ENCODE peak calls at places on chromosomes 2 and 18, in eight cellular contexts. X is body of pancreas; U is GM18507; D is activated CD8-positive, alpha-beta memory T cell treated with anti-CD3 and anti-CD28 coated beads, Interleukin-2, amount 10 ng/mL, durations not matched to agents 7 days and 5 days; T is non-pigmented ciliary epithelial cell; H is CD8-positive, alpha-beta memory T cell; Y is epithelial cell of esophagus; O is SW480. P is an unnamed sample.

GRCh38 chr2:37827455-37827854 is 97.6 kb upstream of the RMDN2 start:
- DNase-seq in X (no peak), U (no peak), D (no peak), T (no peak), H (no peak), Y (no peak), O (no peak), P (no peak)

GRCh38 chr2:64059270-64059669 is 40.0 kb upstream of the VPS54 start:
- DNase-seq in X (no peak), U (no peak), D (no peak), T (no peak), H (no peak), Y (no peak), O (no peak), P (no peak)

GRCh38 chr18:55013086-55013485 is 53.8 kb upstream of the CCDC68 start:
- DNase-seq in X (no peak), U (no peak), D (no peak), T (no peak), H (no peak), Y (no peak), O (no peak), P (no peak)

GRCh38 chr2:64679673-64680425 is 26.1 kb upstream of the SERTAD2 start:
- DNase-seq in X (no peak), U (no peak), D (no peak), T (no peak), H (no peak), Y (no peak), O (no peak), P (no peak)

GRCh38 chr2:109447251-109447661 is 166.5 kb downstream of the SEPTIN10 start:
- DNase-seq in X (no peak), U (no peak), D (no peak), T (peak), H (no peak), Y (no peak), O (peak), P (no peak)

GRCh38 chr2:239351687-239352086 is 49.1 kb downstream of the HDAC4 start:
- DNase-seq in X (no peak), U (no peak), D (no peak), T (no peak), H (no peak), Y (no peak), O (no peak), P (no peak)

GRCh38 chr2:80380767-80381166 is 76.2 kb upstream of the LRRTM1 start:
- DNase-seq in X (no peak), U (no peak), D (no peak), T (no peak), H (no peak), Y (no peak), O (no peak), P (no peak)

GRCh38 chr2:3683748-3684454 is 19.5 kb upstream of the DCDC2C start:
- DNase-seq in X (no peak), U (no peak), D (no peak), T (no peak), H (no peak), Y (peak), O (peak), P (no peak)

GRCh38 chr2:172107690-172108586 is 5.2 kb upstream of the DLX2 start:
- DNase-seq in X (no peak), U (no peak), D (no peak), T (no peak), H (no peak), Y (no peak), O (no peak), P (no peak)

GRCh38 chr18:54616220-54616848 is 25.3 kb downstream of the DYNAP start:
- DNase-seq in X (no peak), U (no peak), D (no peak), T (no peak), H (no peak), Y (peak), O (no peak), P (no peak)

GRCh38 chr2:99832921-99833320 is 309.5 kb downstream of the AFF3 start:
- DNase-seq in X (no peak), U (no peak), D (no peak), T (no peak), H (no peak), Y (no peak), O (no peak), P (no peak)

GRCh38 chr18:78776706-78777105 is 202.9 kb upstream of the SALL3 start:
- DNase-seq in X (no peak), U (no peak), D (no peak), T (no peak), H (no peak), Y (no peak), O (no peak), P (no peak)

GRCh38 chr2:216142540-216142939 is 33.4 kb downstream of the XRCC5 start:
- DNase-seq in X (no peak), U (peak), D (peak), T (peak), H (no peak), Y (no peak), O (no peak), P (no peak)

GRCh38 chr2:216029416-216030129 is 16.2 kb upstream of the MREG start:
- DNase-seq in X (no peak), U (no peak), D (peak), T (no peak), H (no peak), Y (no peak), O (no peak), P (no peak)

GRCh38 chr2:107542314-107542740 is 284.4 kb upstream of the RGPD4 start:
- DNase-seq in X (peak), U (no peak), D (no peak), T (no peak), H (no peak), Y (peak), O (no peak), P (no peak)

GRCh38 chr2:191333911-191334357 is 88.7 kb downstream of the MYO1B start:
- DNase-seq in X (peak), U (no peak), D (no peak), T (peak), H (no peak), Y (no peak), O (no peak), P (no peak)

GRCh38 chr18:25164837-25165791 is 186.9 kb downstream of the ZNF521 start:
- DNase-seq in X (peak), U (no peak), D (no peak), T (no peak), H (no peak), Y (no peak), O (no peak), P (no peak)

GRCh38 chr2:236677368-236677767 is 107.7 kb downstream of the ACKR3 start:
- DNase-seq in X (no peak), U (no peak), D (peak), T (no peak), H (no peak), Y (no peak), O (no peak), P (no peak)

GRCh38 chr2:19933351-19933981 is 31.7 kb upstream of the TTC32 start:
- DNase-seq in X (no peak), U (no peak), D (no peak), T (peak), H (no peak), Y (peak), O (no peak), P (peak)

GRCh38 chr2:200575957-200576356 is 9.9 kb upstream of the AOX1 start:
- DNase-seq in X (no peak), U (no peak), D (no peak), T (no peak), H (no peak), Y (no peak), O (no peak), P (no peak)

GRCh38 chr2:160298960-160299359 is 98.9 kb upstream of the ITGB6 start:
- DNase-seq in X (no peak), U (no peak), D (no peak), T (no peak), H (no peak), Y (no peak), O (no peak), P (no peak)

GRCh38 chr2:199471443-199472057 is 13.8 kb upstream of the SATB2 start:
- DNase-seq in X (peak), U (no peak), D (no peak), T (no peak), H (no peak), Y (no peak), O (peak), P (no peak)

GRCh38 chr2:241267249-241268067 is 48.0 kb downstream of the HDLBP start:
- DNase-seq in X (no peak), U (no peak), D (no peak), T (no peak), H (no peak), Y (no peak), O (no peak), P (no peak)

GRCh38 chr2:85889648-85890281 is 975 bp upstream of the ST3GAL5 start:
- DNase-seq in X (peak), U (no peak), D (no peak), T (no peak), H (no peak), Y (no peak), O (no peak), P (no peak)

GRCh38 chr18:13447621-13448020 is 229.1 kb downstream of the LDLRAD4 start:
- DNase-seq in X (no peak), U (no peak), D (no peak), T (peak), H (no peak), Y (no peak), O (no peak), P (peak)